ENCODE peak calls at places on chromosome 13, in ten cellular contexts. T, G, L, A, D, W, C, R, B and U are unnamed samples.

GRCh38 chr13:25169951-25170553 is 2.0 kb downstream of the AMER2 start:
- DNase-seq in T (no peak), W (no peak), B (no peak), D (no peak), G (no peak), A (no peak), C (peak), L (no peak), R (no peak), U (no peak)

GRCh38 chr13:32409561-32410440 is 18.1 kb downstream of the N4BP2L1 start:
- DNase-seq in A (no peak), W (no peak), L (peak), D (no peak), R (no peak), T (no peak), G (peak), C (peak), B (no peak), U (no peak)

GRCh38 chr13:41788552-41788951 is 172.4 kb downstream of the VWA8 start:
- DNase-seq in D (no peak), R (no peak), C (no peak), W (no peak), B (no peak), T (no peak), L (no peak), G (no peak), A (no peak), U (no peak)

GRCh38 chr13:112894673-112895481 is 74.1 kb upstream of the MCF2L start:
- DNase-seq in W (no peak), B (no peak), G (no peak), A (no peak), R (no peak), T (no peak), C (no peak), D (no peak), L (no peak), U (no peak)

GRCh38 chr13:50894042-50894441 is 15.5 kb upstream of the RNASEH2B start:
- DNase-seq in T (no peak), W (no peak), G (no peak), D (no peak), L (no peak), R (no peak), A (no peak), C (no peak), B (no peak), U (no peak)

GRCh38 chr13:51785592-51786424 is 18.2 kb downstream of the DHRS12 start:
- DNase-seq in D (no peak), C (no peak), W (no peak), A (no peak), R (peak), T (no peak), B (no peak), L (peak), G (no peak), U (peak)

GRCh38 chr13:38636756-38637155 is 50.1 kb upstream of the FREM2 start:
- DNase-seq in L (no peak), A (no peak), R (no peak), B (no peak), T (no peak), C (no peak), G (no peak), W (no peak), D (no peak), U (no peak)

GRCh38 chr13:50589651-50590054 is 253.8 kb downstream of the DLEU7 start:
- DNase-seq in D (no peak), L (no peak), A (no peak), T (peak), B (no peak), R (no peak), C (no peak), G (no peak), W (no peak), U (peak)

GRCh38 chr13:114194853-114195252 is 15.8 kb downstream of the CFAP97D2 start:
- DNase-seq in B (no peak), W (no peak), T (no peak), C (no peak), L (no peak), D (no peak), G (no peak), R (no peak), A (peak), U (no peak)

GRCh38 chr13:47112205-47112896 is 215.5 kb upstream of the HTR2A start:
- DNase-seq in D (no peak), B (no peak), A (no peak), W (no peak), L (no peak), T (no peak), C (no peak), G (no peak), R (no peak), U (no peak)

GRCh38 chr13:83286737-83287136 is 595.5 kb downstream of the SLITRK1 start:
- DNase-seq in L (no peak), B (no peak), W (no peak), T (no peak), R (no peak), D (no peak), C (no peak), A (no peak), G (no peak), U (no peak)

GRCh38 chr13:110593430-110594130 is 21.8 kb upstream of the NAXD start:
- DNase-seq in D (no peak), G (no peak), C (no peak), L (peak), W (no peak), T (no peak), A (no peak), R (peak), B (no peak), U (no peak)

GRCh38 chr13:79581870-79582315 is 100.9 kb downstream of the NDFIP2 start:
- DNase-seq in D (no peak), T (no peak), C (peak), R (no peak), A (no peak), G (no peak), B (no peak), L (no peak), W (no peak), U (peak)

GRCh38 chr13:104779311-104779710 is 1713.1 kb upstream of the SLC10A2 start:
- DNase-seq in L (no peak), G (no peak), B (no peak), T (no peak), A (no peak), W (no peak), R (peak), C (no peak), D (no peak), U (no peak)

GRCh38 chr13:96844195-96844594 is 150.1 kb downstream of the OXGR1 start:
- DNase-seq in D (no peak), C (no peak), T (no peak), L (no peak), A (no peak), G (no peak), R (no peak), B (no peak), W (no peak), U (no peak)

GRCh38 chr13:27783111-27783510 is 9.2 kb upstream of the GSX1 start:
- DNase-seq in D (no peak), T (no peak), G (no peak), C (no peak), W (no peak), L (peak), B (no peak), R (no peak), A (no peak), U (no peak)

GRCh38 chr13:26914624-26915023 is 154.0 kb upstream of the GPR12 start:
- DNase-seq in T (no peak), B (no peak), G (no peak), C (no peak), R (peak), W (no peak), A (no peak), L (no peak), D (no peak), U (no peak)

GRCh38 chr13:101576452-101576851 is 124.0 kb downstream of the ITGBL1 start:
- DNase-seq in L (no peak), G (no peak), W (no peak), D (no peak), T (no peak), B (no peak), R (no peak), A (no peak), C (no peak), U (no peak)

GRCh38 chr13:30906411-30906990 is 430 bp downstream of the MEDAG start:
- DNase-seq in B (no peak), L (no peak), A (peak), R (no peak), C (no peak), T (no peak), G (peak), W (no peak), D (no peak), U (no peak)

GRCh38 chr13:99657848-99658265 is 156.6 kb downstream of the TM9SF2 start:
- DNase-seq in C (peak), L (peak), W (peak), A (peak), G (peak), T (no peak), B (no peak), D (no peak), R (peak), U (no peak)

GRCh38 chr13:111228262-111229144 is 91.9 kb upstream of the TEX29 start:
- DNase-seq in D (no peak), L (no peak), A (no peak), C (no peak), B (no peak), T (no peak), R (no peak), W (no peak), G (peak), U (peak)

GRCh38 chr13:20006206-20006605 is 47.7 kb downstream of the ZMYM2 start:
- DNase-seq in G (no peak), R (no peak), D (no peak), T (no peak), C (no peak), B (no peak), L (no peak), W (no peak), A (no peak), U (no peak)

GRCh38 chr13:113647351-113648217 is 10.4 kb downstream of the ATP4B start:
- DNase-seq in R (peak), D (no peak), C (peak), W (no peak), T (peak), B (no peak), L (peak), A (no peak), G (peak), U (peak)

GRCh38 chr13:45406421-45406820 is 11.8 kb downstream of the SLC25A30 start:
- DNase-seq in T (no peak), C (no peak), R (no peak), L (no peak), W (no peak), G (no peak), B (no peak), D (no peak), A (no peak), U (no peak)

GRCh38 chr13:24982333-24982999 is 113.5 kb upstream of the PABPC3 start:
- DNase-seq in R (peak), T (no peak), D (no peak), G (no peak), W (no peak), L (no peak), B (no peak), A (no peak), C (no peak), U (no peak)

GRCh38 chr13:102799544-102800144 is 725 bp downstream of the BIVM start:
- DNase-seq in T (no peak), B (no peak), A (no peak), D (no peak), C (peak), G (peak), R (no peak), W (peak), L (peak), U (no peak)

GRCh38 chr13:32265726-32266125 is 49.4 kb downstream of the ZAR1L start:
- DNase-seq in A (no peak), C (no peak), T (no peak), B (no peak), G (no peak), W (no peak), R (no peak), D (no peak), L (no peak), U (no peak)

GRCh38 chr13:48574036-48574796 is 41.3 kb upstream of the RCBTB2 start:
- DNase-seq in G (no peak), T (no peak), L (no peak), D (no peak), W (no peak), B (no peak), C (peak), A (no peak), R (no peak), U (no peak)